ENCODE peak calls at places on chromosomes 16 and 17, in six cellular contexts. One of them, this sample, is unnamed.

GRCh38 chr17:82566129-82566995 is 46.8 kb downstream of the FOXK2 start:
- ATAC-seq in left lung: no peak
- ATAC-seq in effector memory CD8-positive, alpha-beta T cell: no peak
- ATAC-seq in CD8-positive, alpha-beta T cell: no peak
- ATAC-seq in Right ventricle myocardium superior: peak
- ATAC-seq in activated CD8-positive, alpha-beta memory T cell treated with anti-CD3 and anti-CD28 coated beads, Interleukin-2, amount 10 ng/mL, durations not matched to agents 7 days and 5 days: no peak
- ATAC-seq in this sample: no peak

GRCh38 chr16:29675811-29676643 is 3.0 kb upstream of the QPRT start:
- ATAC-seq in Right ventricle myocardium superior: peak
- ATAC-seq in activated CD8-positive, alpha-beta memory T cell treated with anti-CD3 and anti-CD28 coated beads, Interleukin-2, amount 10 ng/mL, durations not matched to agents 7 days and 5 days: peak
- ATAC-seq in left lung: peak
- ATAC-seq in CD8-positive, alpha-beta T cell: peak
- ATAC-seq in effector memory CD8-positive, alpha-beta T cell: peak
- ATAC-seq in this sample: peak

GRCh38 chr16:52453661-52454060 is 93.3 kb downstream of the TOX3 start:
- ATAC-seq in CD8-positive, alpha-beta T cell: no peak
- ATAC-seq in activated CD8-positive, alpha-beta memory T cell treated with anti-CD3 and anti-CD28 coated beads, Interleukin-2, amount 10 ng/mL, durations not matched to agents 7 days and 5 days: no peak
- ATAC-seq in effector memory CD8-positive, alpha-beta T cell: no peak
- ATAC-seq in Right ventricle myocardium superior: no peak
- ATAC-seq in left lung: no peak
- ATAC-seq in this sample: no peak

GRCh38 chr16:23469814-23470213 is 16.8 kb upstream of the COG7 start:
- ATAC-seq in effector memory CD8-positive, alpha-beta T cell: no peak
- ATAC-seq in left lung: peak
- ATAC-seq in Right ventricle myocardium superior: no peak
- ATAC-seq in CD8-positive, alpha-beta T cell: no peak
- ATAC-seq in activated CD8-positive, alpha-beta memory T cell treated with anti-CD3 and anti-CD28 coated beads, Interleukin-2, amount 10 ng/mL, durations not matched to agents 7 days and 5 days: no peak
- ATAC-seq in this sample: no peak

GRCh38 chr17:62038248-62038647 is 26.8 kb downstream of the MED13 start:
- ATAC-seq in left lung: no peak
- ATAC-seq in activated CD8-positive, alpha-beta memory T cell treated with anti-CD3 and anti-CD28 coated beads, Interleukin-2, amount 10 ng/mL, durations not matched to agents 7 days and 5 days: no peak
- ATAC-seq in Right ventricle myocardium superior: peak
- ATAC-seq in effector memory CD8-positive, alpha-beta T cell: no peak
- ATAC-seq in CD8-positive, alpha-beta T cell: no peak
- ATAC-seq in this sample: no peak

GRCh38 chr16:3764409-3764808 is 47.1 kb upstream of the TRAP1 start:
- ATAC-seq in CD8-positive, alpha-beta T cell: no peak
- ATAC-seq in effector memory CD8-positive, alpha-beta T cell: no peak
- ATAC-seq in activated CD8-positive, alpha-beta memory T cell treated with anti-CD3 and anti-CD28 coated beads, Interleukin-2, amount 10 ng/mL, durations not matched to agents 7 days and 5 days: no peak
- ATAC-seq in left lung: no peak
- ATAC-seq in Right ventricle myocardium superior: no peak
- ATAC-seq in this sample: no peak

GRCh38 chr17:50184057-50184456 is 17.4 kb downstream of the COL1A1 start:
- ATAC-seq in left lung: peak
- ATAC-seq in activated CD8-positive, alpha-beta memory T cell treated with anti-CD3 and anti-CD28 coated beads, Interleukin-2, amount 10 ng/mL, durations not matched to agents 7 days and 5 days: no peak
- ATAC-seq in Right ventricle myocardium superior: no peak
- ATAC-seq in effector memory CD8-positive, alpha-beta T cell: no peak
- ATAC-seq in CD8-positive, alpha-beta T cell: no peak
- ATAC-seq in this sample: no peak

GRCh38 chr16:17426451-17426850 is 44.3 kb downstream of the XYLT1 start:
- ATAC-seq in Right ventricle myocardium superior: no peak
- ATAC-seq in activated CD8-positive, alpha-beta memory T cell treated with anti-CD3 and anti-CD28 coated beads, Interleukin-2, amount 10 ng/mL, durations not matched to agents 7 days and 5 days: no peak
- ATAC-seq in CD8-positive, alpha-beta T cell: no peak
- ATAC-seq in effector memory CD8-positive, alpha-beta T cell: no peak
- ATAC-seq in left lung: no peak
- ATAC-seq in this sample: no peak

GRCh38 chr16:46733319-46733830 is 14.8 kb downstream of the MYLK3 start:
- ATAC-seq in Right ventricle myocardium superior: peak
- ATAC-seq in activated CD8-positive, alpha-beta memory T cell treated with anti-CD3 and anti-CD28 coated beads, Interleukin-2, amount 10 ng/mL, durations not matched to agents 7 days and 5 days: no peak
- ATAC-seq in CD8-positive, alpha-beta T cell: no peak
- ATAC-seq in effector memory CD8-positive, alpha-beta T cell: no peak
- ATAC-seq in left lung: no peak
- ATAC-seq in this sample: no peak

GRCh38 chr16:78782572-78782971 is 683.1 kb downstream of the WWOX start:
- ATAC-seq in activated CD8-positive, alpha-beta memory T cell treated with anti-CD3 and anti-CD28 coated beads, Interleukin-2, amount 10 ng/mL, durations not matched to agents 7 days and 5 days: no peak
- ATAC-seq in effector memory CD8-positive, alpha-beta T cell: no peak
- ATAC-seq in left lung: no peak
- ATAC-seq in CD8-positive, alpha-beta T cell: no peak
- ATAC-seq in Right ventricle myocardium superior: no peak
- ATAC-seq in this sample: no peak

GRCh38 chr17:48642059-48642842 is 16.1 kb upstream of the HOXB9 start:
- ATAC-seq in left lung: no peak
- ATAC-seq in Right ventricle myocardium superior: no peak
- ATAC-seq in CD8-positive, alpha-beta T cell: no peak
- ATAC-seq in activated CD8-positive, alpha-beta memory T cell treated with anti-CD3 and anti-CD28 coated beads, Interleukin-2, amount 10 ng/mL, durations not matched to agents 7 days and 5 days: no peak
- ATAC-seq in effector memory CD8-positive, alpha-beta T cell: no peak
- ATAC-seq in this sample: no peak

GRCh38 chr17:48002208-48002919 is 31.5 kb downstream of the CDK5RAP3 start:
- ATAC-seq in activated CD8-positive, alpha-beta memory T cell treated with anti-CD3 and anti-CD28 coated beads, Interleukin-2, amount 10 ng/mL, durations not matched to agents 7 days and 5 days: no peak
- ATAC-seq in CD8-positive, alpha-beta T cell: no peak
- ATAC-seq in left lung: peak
- ATAC-seq in effector memory CD8-positive, alpha-beta T cell: no peak
- ATAC-seq in Right ventricle myocardium superior: peak
- ATAC-seq in this sample: no peak

GRCh38 chr16:10940501-10941079 is 1.7 kb downstream of the DEXI start:
- ATAC-seq in CD8-positive, alpha-beta T cell: no peak
- ATAC-seq in activated CD8-positive, alpha-beta memory T cell treated with anti-CD3 and anti-CD28 coated beads, Interleukin-2, amount 10 ng/mL, durations not matched to agents 7 days and 5 days: no peak
- ATAC-seq in Right ventricle myocardium superior: no peak
- ATAC-seq in left lung: no peak
- ATAC-seq in effector memory CD8-positive, alpha-beta T cell: no peak
- ATAC-seq in this sample: no peak

GRCh38 chr17:69724236-69724635 is 309.7 kb downstream of the MAP2K6 start:
- ATAC-seq in activated CD8-positive, alpha-beta memory T cell treated with anti-CD3 and anti-CD28 coated beads, Interleukin-2, amount 10 ng/mL, durations not matched to agents 7 days and 5 days: no peak
- ATAC-seq in effector memory CD8-positive, alpha-beta T cell: no peak
- ATAC-seq in CD8-positive, alpha-beta T cell: no peak
- ATAC-seq in left lung: no peak
- ATAC-seq in Right ventricle myocardium superior: no peak
- ATAC-seq in this sample: no peak

GRCh38 chr16:83447560-83447959 is 360.2 kb upstream of the HSBP1 start:
- ATAC-seq in effector memory CD8-positive, alpha-beta T cell: no peak
- ATAC-seq in activated CD8-positive, alpha-beta memory T cell treated with anti-CD3 and anti-CD28 coated beads, Interleukin-2, amount 10 ng/mL, durations not matched to agents 7 days and 5 days: no peak
- ATAC-seq in left lung: no peak
- ATAC-seq in Right ventricle myocardium superior: no peak
- ATAC-seq in CD8-positive, alpha-beta T cell: no peak
- ATAC-seq in this sample: no peak

GRCh38 chr16:28985206-28985605 is 354 bp downstream of the LAT start:
- ATAC-seq in activated CD8-positive, alpha-beta memory T cell treated with anti-CD3 and anti-CD28 coated beads, Interleukin-2, amount 10 ng/mL, durations not matched to agents 7 days and 5 days: peak
- ATAC-seq in CD8-positive, alpha-beta T cell: peak
- ATAC-seq in effector memory CD8-positive, alpha-beta T cell: peak
- ATAC-seq in Right ventricle myocardium superior: no peak
- ATAC-seq in left lung: no peak
- ATAC-seq in this sample: peak

GRCh38 chr16:53071748-53072301 is 17.0 kb downstream of the CHD9 start:
- ATAC-seq in Right ventricle myocardium superior: peak
- ATAC-seq in CD8-positive, alpha-beta T cell: no peak
- ATAC-seq in left lung: peak
- ATAC-seq in effector memory CD8-positive, alpha-beta T cell: no peak
- ATAC-seq in activated CD8-positive, alpha-beta memory T cell treated with anti-CD3 and anti-CD28 coated beads, Interleukin-2, amount 10 ng/mL, durations not matched to agents 7 days and 5 days: no peak
- ATAC-seq in this sample: no peak

GRCh38 chr17:75457047-75457654 is 716 bp downstream of the TMEM94 start:
- ATAC-seq in activated CD8-positive, alpha-beta memory T cell treated with anti-CD3 and anti-CD28 coated beads, Interleukin-2, amount 10 ng/mL, durations not matched to agents 7 days and 5 days: peak
- ATAC-seq in CD8-positive, alpha-beta T cell: peak
- ATAC-seq in left lung: peak
- ATAC-seq in effector memory CD8-positive, alpha-beta T cell: peak
- ATAC-seq in Right ventricle myocardium superior: peak
- ATAC-seq in this sample: peak

GRCh38 chr16:80997139-80997798 is 9.4 kb downstream of the CMC2 start:
- ATAC-seq in activated CD8-positive, alpha-beta memory T cell treated with anti-CD3 and anti-CD28 coated beads, Interleukin-2, amount 10 ng/mL, durations not matched to agents 7 days and 5 days: peak
- ATAC-seq in effector memory CD8-positive, alpha-beta T cell: peak
- ATAC-seq in Right ventricle myocardium superior: peak
- ATAC-seq in CD8-positive, alpha-beta T cell: peak
- ATAC-seq in left lung: peak
- ATAC-seq in this sample: peak

GRCh38 chr17:82046903-82047302 is 4.7 kb downstream of the RFNG start:
- ATAC-seq in activated CD8-positive, alpha-beta memory T cell treated with anti-CD3 and anti-CD28 coated beads, Interleukin-2, amount 10 ng/mL, durations not matched to agents 7 days and 5 days: no peak
- ATAC-seq in left lung: no peak
- ATAC-seq in effector memory CD8-positive, alpha-beta T cell: no peak
- ATAC-seq in Right ventricle myocardium superior: no peak
- ATAC-seq in CD8-positive, alpha-beta T cell: no peak
- ATAC-seq in this sample: no peak

GRCh38 chr17:35889818-35890773 is 9.9 kb upstream of the CCL5 start:
- ATAC-seq in Right ventricle myocardium superior: no peak
- ATAC-seq in effector memory CD8-positive, alpha-beta T cell: peak
- ATAC-seq in CD8-positive, alpha-beta T cell: peak
- ATAC-seq in activated CD8-positive, alpha-beta memory T cell treated with anti-CD3 and anti-CD28 coated beads, Interleukin-2, amount 10 ng/mL, durations not matched to agents 7 days and 5 days: peak
- ATAC-seq in left lung: peak
- ATAC-seq in this sample: no peak

GRCh38 chr16:48054881-48055601 is 100.8 kb downstream of the ABCC12 start:
- ATAC-seq in CD8-positive, alpha-beta T cell: no peak
- ATAC-seq in effector memory CD8-positive, alpha-beta T cell: peak
- ATAC-seq in left lung: peak
- ATAC-seq in Right ventricle myocardium superior: peak
- ATAC-seq in activated CD8-positive, alpha-beta memory T cell treated with anti-CD3 and anti-CD28 coated beads, Interleukin-2, amount 10 ng/mL, durations not matched to agents 7 days and 5 days: no peak
- ATAC-seq in this sample: peak

GRCh38 chr17:10827898-10828552 is 9.9 kb downstream of the PIRT start:
- ATAC-seq in activated CD8-positive, alpha-beta memory T cell treated with anti-CD3 and anti-CD28 coated beads, Interleukin-2, amount 10 ng/mL, durations not matched to agents 7 days and 5 days: no peak
- ATAC-seq in effector memory CD8-positive, alpha-beta T cell: no peak
- ATAC-seq in CD8-positive, alpha-beta T cell: no peak
- ATAC-seq in left lung: no peak
- ATAC-seq in Right ventricle myocardium superior: no peak
- ATAC-seq in this sample: no peak

GRCh38 chr17:21817791-21818364 is 125.6 kb downstream of the KCNJ18 start:
- ATAC-seq in Right ventricle myocardium superior: no peak
- ATAC-seq in activated CD8-positive, alpha-beta memory T cell treated with anti-CD3 and anti-CD28 coated beads, Interleukin-2, amount 10 ng/mL, durations not matched to agents 7 days and 5 days: no peak
- ATAC-seq in CD8-positive, alpha-beta T cell: no peak
- ATAC-seq in effector memory CD8-positive, alpha-beta T cell: no peak
- ATAC-seq in left lung: no peak
- ATAC-seq in this sample: no peak

GRCh38 chr16:3945751-3946603 is 65.5 kb upstream of the CREBBP start:
- ATAC-seq in activated CD8-positive, alpha-beta memory T cell treated with anti-CD3 and anti-CD28 coated beads, Interleukin-2, amount 10 ng/mL, durations not matched to agents 7 days and 5 days: no peak
- ATAC-seq in left lung: peak
- ATAC-seq in CD8-positive, alpha-beta T cell: no peak
- ATAC-seq in Right ventricle myocardium superior: peak
- ATAC-seq in effector memory CD8-positive, alpha-beta T cell: no peak
- ATAC-seq in this sample: no peak

GRCh38 chr17:28711723-28712036 is at the start of gene PROCA1:
- ATAC-seq in CD8-positive, alpha-beta T cell: peak
- ATAC-seq in left lung: no peak
- ATAC-seq in Right ventricle myocardium superior: no peak
- ATAC-seq in effector memory CD8-positive, alpha-beta T cell: peak
- ATAC-seq in activated CD8-positive, alpha-beta memory T cell treated with anti-CD3 and anti-CD28 coated beads, Interleukin-2, amount 10 ng/mL, durations not matched to agents 7 days and 5 days: peak
- ATAC-seq in this sample: peak

GRCh38 chr17:78925662-78926555 is 722 bp upstream of the TIMP2 start:
- ATAC-seq in left lung: peak
- ATAC-seq in effector memory CD8-positive, alpha-beta T cell: no peak
- ATAC-seq in CD8-positive, alpha-beta T cell: peak
- ATAC-seq in activated CD8-positive, alpha-beta memory T cell treated with anti-CD3 and anti-CD28 coated beads, Interleukin-2, amount 10 ng/mL, durations not matched to agents 7 days and 5 days: no peak
- ATAC-seq in Right ventricle myocardium superior: peak
- ATAC-seq in this sample: no peak

GRCh38 chr17:36198831-36199465 is 2.4 kb upstream of the CCL3L1 start:
- ATAC-seq in Right ventricle myocardium superior: no peak
- ATAC-seq in left lung: peak
- ATAC-seq in CD8-positive, alpha-beta T cell: peak
- ATAC-seq in activated CD8-positive, alpha-beta memory T cell treated with anti-CD3 and anti-CD28 coated beads, Interleukin-2, amount 10 ng/mL, durations not matched to agents 7 days and 5 days: peak
- ATAC-seq in effector memory CD8-positive, alpha-beta T cell: peak
- ATAC-seq in this sample: peak

GRCh38 chr17:73973881-73974409 is 229.5 kb upstream of the RPL38 start:
- ATAC-seq in activated CD8-positive, alpha-beta memory T cell treated with anti-CD3 and anti-CD28 coated beads, Interleukin-2, amount 10 ng/mL, durations not matched to agents 7 days and 5 days: no peak
- ATAC-seq in left lung: no peak
- ATAC-seq in effector memory CD8-positive, alpha-beta T cell: no peak
- ATAC-seq in Right ventricle myocardium superior: peak
- ATAC-seq in CD8-positive, alpha-beta T cell: no peak
- ATAC-seq in this sample: no peak

GRCh38 chr16:14493791-14494190 is 136.3 kb downstream of the PARN start:
- ATAC-seq in effector memory CD8-positive, alpha-beta T cell: no peak
- ATAC-seq in left lung: no peak
- ATAC-seq in Right ventricle myocardium superior: no peak
- ATAC-seq in activated CD8-positive, alpha-beta memory T cell treated with anti-CD3 and anti-CD28 coated beads, Interleukin-2, amount 10 ng/mL, durations not matched to agents 7 days and 5 days: no peak
- ATAC-seq in CD8-positive, alpha-beta T cell: no peak
- ATAC-seq in this sample: no peak

GRCh38 chr16:50842589-50842988 is 100.7 kb downstream of the CYLD start:
- ATAC-seq in CD8-positive, alpha-beta T cell: no peak
- ATAC-seq in left lung: no peak
- ATAC-seq in Right ventricle myocardium superior: no peak
- ATAC-seq in effector memory CD8-positive, alpha-beta T cell: no peak
- ATAC-seq in activated CD8-positive, alpha-beta memory T cell treated with anti-CD3 and anti-CD28 coated beads, Interleukin-2, amount 10 ng/mL, durations not matched to agents 7 days and 5 days: peak
- ATAC-seq in this sample: peak

This sample was measured in activated T-helper 17 cell treated with anti-CD3 and anti-CD28 coated beads, Interleukin-2, amount 50 U/mL, for 72 hours.